ENCODE peak calls at places on chromosomes 5 and 9, in five cellular contexts. F, A, J, P and O are unnamed samples.
A peak's percentile ranks its signal among the peaks of the same experiment; 100 is the strongest.

GRCh38 chr5:81750308-81751008 is 439 bp downstream of the SSBP2 start:
- DNase-seq in F (no peak), A (no peak), P (no peak), J (no peak), O (peak; percentile 4)

GRCh38 chr5:36692791-36693763 is 86.7 kb downstream of the SLC1A3 start:
- DNase-seq in J (peak; percentile 80), P (peak; percentile 84), A (peak; percentile 51), F (peak; percentile 53), O (peak; percentile 80)

GRCh38 chr5:321726-322251 is 275 bp downstream of the AHRR start:
- DNase-seq in J (no peak), P (no peak), A (no peak), F (no peak), O (no peak)

GRCh38 chr5:664994-665360 is 28.2 kb downstream of the TPPP start:
- DNase-seq in P (peak; percentile 18), F (no peak), J (peak; percentile 52), A (no peak), O (peak; percentile 7)

GRCh38 chr9:96440671-96441199 is 9.2 kb upstream of the HABP4 start:
- DNase-seq in P (no peak), A (no peak), J (no peak), F (no peak), O (no peak)

GRCh38 chr9:89550516-89550915 is 52.6 kb upstream of the SEMA4D start:
- DNase-seq in P (no peak), F (no peak), A (no peak), J (no peak), O (no peak)

GRCh38 chr5:145450286-145450969 is 384.7 kb downstream of the PRELID2 start:
- DNase-seq in J (no peak), P (no peak), A (no peak), F (peak; percentile 21), O (no peak)

GRCh38 chr5:66717455-66718373 is 121.5 kb downstream of the MAST4 start:
- DNase-seq in J (no peak), F (no peak), P (no peak), A (no peak), O (no peak)

GRCh38 chr5:113901718-113902117 is 388.2 kb downstream of the YTHDC2 start:
- DNase-seq in F (no peak), P (no peak), J (no peak), A (no peak), O (no peak)

GRCh38 chr9:16133556-16134227 is 580.8 kb downstream of the CCDC171 start:
- DNase-seq in P (peak; percentile 37), A (peak; percentile 70), J (peak; percentile 64), F (peak; percentile 48), O (peak; percentile 53)

GRCh38 chr5:118326496-118327045 is 661.8 kb downstream of the DTWD2 start:
- DNase-seq in J (no peak), A (no peak), F (no peak), P (no peak), O (no peak)

GRCh38 chr5:946720-947625 is 54.3 kb downstream of the TRIP13 start:
- DNase-seq in J (no peak), A (no peak), F (no peak), P (no peak), O (no peak)

GRCh38 chr9:22005700-22006605 is 3.2 kb downstream of the CDKN2B start:
- DNase-seq in P (no peak), A (no peak), F (peak; percentile 31), J (no peak), O (no peak)

GRCh38 chr9:111985315-111985714 is 88.7 kb downstream of the UGCG start:
- DNase-seq in P (no peak), F (no peak), A (no peak), J (no peak), O (no peak)

DNA sequence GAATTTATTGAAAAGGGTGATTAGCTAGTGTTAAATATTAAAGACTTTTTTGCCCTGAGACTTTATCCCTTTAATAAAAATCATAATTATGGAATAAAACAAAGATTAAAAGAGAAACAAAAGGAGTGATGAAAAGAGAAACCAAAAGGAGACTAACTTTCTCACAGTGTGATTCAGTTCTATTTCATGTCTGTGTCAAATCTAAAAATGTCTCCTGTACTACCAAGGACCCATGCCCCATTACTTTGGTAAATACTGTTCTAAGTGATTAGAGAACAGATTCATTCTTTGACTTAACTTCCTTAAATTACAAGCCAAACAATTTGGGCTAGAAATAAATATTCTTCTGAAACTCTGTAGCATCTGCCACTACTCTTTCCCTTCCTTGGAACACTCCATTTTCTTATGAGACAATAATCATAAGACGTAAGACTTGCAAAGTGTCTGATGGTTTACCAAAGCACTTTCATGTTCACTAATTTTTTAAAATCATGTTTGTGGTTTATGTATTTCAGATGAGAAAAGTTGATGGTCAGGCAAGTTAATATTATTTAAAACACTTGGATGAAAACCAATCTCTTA is 319.0 kb downstream of the EBF1 start:
- DNase-seq in P (no peak), F (no peak), A (no peak), J (no peak), O (no peak)
- H3K4me1 ChIP-seq in P (peaks cover 27% of the 10 kb centered on the region), F (no peaks in the 10 kb centered on the region), A (no peaks in the 10 kb centered on the region), J (no peaks in the 10 kb centered on the region), O (no peaks in the 10 kb centered on the region)

GRCh38 chr5:108278285-108279240 is 103.3 kb downstream of the FBXL17 start:
- DNase-seq in F (no peak), J (no peak), P (no peak), A (no peak), O (no peak)
- TF ChIP-seq CTCF in F (no peak), J (no peak), P (no peak), A (no peak), O (no peak)

DNA sequence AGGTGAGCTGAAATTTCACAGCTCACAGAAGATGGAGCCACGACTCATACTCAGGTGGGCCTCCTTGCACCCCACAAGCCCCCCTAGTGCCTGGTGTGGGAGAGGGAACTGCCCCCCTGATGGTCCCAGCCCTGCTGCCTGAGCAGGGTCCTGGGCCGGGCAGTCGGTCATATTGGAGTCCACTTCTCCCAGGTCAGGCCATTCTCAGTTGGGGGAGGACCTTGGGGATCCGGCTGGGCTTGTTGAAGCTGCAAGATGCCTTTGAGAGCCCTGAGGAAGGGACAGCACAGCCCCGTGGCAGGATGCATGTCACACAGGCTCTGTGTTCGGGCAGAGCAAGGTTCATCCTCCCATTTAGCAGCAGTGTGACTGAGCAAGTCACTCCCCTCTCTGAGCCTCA is 56.6 kb downstream of the ERGIC1 start:
- DNase-seq in A (no peak), F (no peak), P (no peak), J (no peak), O (no peak)
- TF ChIP-seq POLR2A in A (no peak), F (no peak), P (no peak), J (no peak), O (no peak)

DNA sequence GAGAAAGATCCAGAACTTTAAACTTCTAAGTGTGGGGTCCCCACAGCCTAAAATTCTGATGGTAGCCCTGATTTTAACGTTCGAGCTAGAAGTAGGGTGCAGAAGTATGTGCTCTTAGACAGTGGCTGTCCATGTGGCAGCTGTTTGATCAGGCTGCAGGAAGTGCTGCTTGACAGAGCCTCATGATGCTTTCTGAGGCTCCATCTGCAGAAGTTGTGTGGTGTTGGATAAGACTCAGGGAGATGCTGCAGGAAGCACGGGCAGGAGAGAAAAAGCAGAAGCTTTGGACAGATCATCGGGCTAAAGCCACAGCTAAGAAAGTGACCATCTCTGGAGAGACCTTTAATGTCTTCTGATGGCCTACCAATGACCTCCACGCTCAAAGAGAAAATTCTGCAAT is 8.1 kb downstream of the MTMR12 start:
- DNase-seq in J (no peak), F (no peak), P (no peak), A (no peak), O (no peak)
- H3K4me1 ChIP-seq in J (no peaks in the 10 kb centered on the region), F (no peaks in the 10 kb centered on the region), P (peaks cover 27% of the 10 kb centered on the region), A (no peaks in the 10 kb centered on the region), O (peaks cover 96% of the 10 kb centered on the region)

DNA sequence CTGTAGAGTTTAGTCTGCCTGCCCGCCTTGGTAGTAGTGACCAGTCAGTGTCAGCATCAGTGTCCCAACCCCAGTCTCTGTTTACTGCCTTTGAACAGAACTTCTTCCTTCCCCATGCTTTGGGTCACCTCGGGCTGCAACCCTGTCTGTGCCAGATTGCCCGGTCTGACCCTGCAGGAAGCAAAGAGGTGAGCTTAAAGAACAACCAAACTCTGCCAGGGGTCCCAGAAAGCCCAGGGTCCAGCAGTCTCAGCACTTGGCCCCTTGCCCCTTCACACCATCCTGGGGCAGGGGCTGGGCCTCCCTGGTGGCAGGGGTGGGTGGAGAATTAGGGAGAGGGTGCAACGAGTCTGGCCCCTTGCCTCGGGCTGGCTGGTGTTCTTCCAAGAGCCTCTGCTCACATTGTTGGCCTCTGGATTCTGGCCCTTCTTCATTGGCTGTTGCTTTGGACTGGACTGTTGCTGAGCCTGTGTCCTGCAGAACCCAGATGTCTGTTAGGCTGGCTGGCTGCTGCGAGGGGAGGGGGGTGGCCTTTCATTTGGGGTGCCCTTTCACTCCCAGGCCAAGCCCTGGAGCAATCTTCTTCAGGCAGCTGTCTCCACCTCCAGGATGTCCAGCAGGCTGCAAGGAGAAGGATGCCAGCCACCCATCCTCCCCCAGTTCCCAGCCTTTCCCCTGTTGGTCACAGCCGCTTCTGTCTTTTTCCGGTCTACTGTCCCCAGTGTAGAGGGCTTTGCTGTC is 51.2 kb downstream of the SAR1B start:
- DNase-seq in F (no peak), A (no peak), J (peak; percentile 84), P (peak; percentile 20), O (peak; percentile 12)
- TF ChIP-seq CTCF in F (peak; percentile 15), A (no peak), J (no peak), P (no peak), O (no peak)